ENCODE peak calls at places on chromosomes 11 and 22, in four cellular contexts. One of them, this sample, is unnamed. For H3K4me1, the result is how much of the 10 kb centered on the place peaks cover.

GRCh38 chr22:45948081-45948648 is 28.8 kb downstream of the WNT7B start:
- DNase-seq in K562: no peak
- DNase-seq in HepG2: no peak
- DNase-seq in GM12878: no peak
- DNase-seq in this sample: no peak

GRCh38 chr22:43270314-43270908 is 72.8 kb downstream of the SCUBE1 start:
- DNase-seq in GM12878: no peak
- DNase-seq in HepG2: peak
- DNase-seq in K562: peak
- DNase-seq in this sample: peak

GRCh38 chr11:111305403-111305802 is 7.1 kb downstream of the POU2AF3 start:
- DNase-seq in HepG2: no peak
- DNase-seq in K562: no peak
- DNase-seq in GM12878: no peak
- DNase-seq in this sample: no peak

GRCh38 chr11:126007263-126007662 is 55.4 kb downstream of the CDON start:
- DNase-seq in HepG2: peak
- DNase-seq in GM12878: no peak
- DNase-seq in K562: no peak
- DNase-seq in this sample: no peak

GRCh38 chr22:26848244-26848920 is 191.0 kb downstream of the MIAT start:
- DNase-seq in GM12878: no peak
- DNase-seq in K562: no peak
- DNase-seq in HepG2: no peak
- DNase-seq in this sample: peak

GRCh38 chr11:72950685-72951084 is 136.5 kb downstream of the ATG16L2 start:
- DNase-seq in GM12878: no peak
- DNase-seq in K562: no peak
- DNase-seq in HepG2: no peak
- DNase-seq in this sample: no peak

GRCh38 chr22:42688241-42688913 is 32.3 kb downstream of the A4GALT start:
- DNase-seq in K562: peak
- DNase-seq in HepG2: peak
- DNase-seq in GM12878: no peak
- DNase-seq in this sample: no peak

GRCh38 chr22:33747576-33748180 is 172.6 kb downstream of the LARGE1 start:
- DNase-seq in K562: no peak
- DNase-seq in HepG2: no peak
- DNase-seq in GM12878: no peak
- DNase-seq in this sample: no peak

GRCh38 chr11:117950320-117950719 is 21.1 kb upstream of the TMPRSS13 start:
- DNase-seq in HepG2: no peak
- DNase-seq in K562: no peak
- DNase-seq in GM12878: no peak
- DNase-seq in this sample: no peak

GRCh38 chr11:117464778-117465177 is 137.1 kb downstream of the CEP164 start:
- DNase-seq in GM12878: no peak
- DNase-seq in K562: no peak
- DNase-seq in HepG2: no peak
- DNase-seq in this sample: no peak

GRCh38 chr22:46815132-46815531 is 52.7 kb downstream of the TBC1D22A start:
- DNase-seq in K562: no peak
- DNase-seq in HepG2: peak
- DNase-seq in GM12878: no peak
- DNase-seq in this sample: peak

GRCh38 chr22:42803454-42803853 is 53.6 kb downstream of the ARFGAP3 start:
- DNase-seq in GM12878: no peak
- DNase-seq in HepG2: no peak
- DNase-seq in K562: no peak
- DNase-seq in this sample: no peak

GRCh38 chr11:119624102-119624615 is 104.8 kb downstream of the NECTIN1 start:
- DNase-seq in K562: peak
- DNase-seq in GM12878: no peak
- DNase-seq in HepG2: no peak
- DNase-seq in this sample: no peak

GRCh38 chr11:95571861-95572260 is 217.7 kb downstream of the FAM76B start:
- DNase-seq in GM12878: no peak
- DNase-seq in K562: no peak
- DNase-seq in HepG2: no peak
- DNase-seq in this sample: no peak

GRCh38 chr11:72230764-72231365 is 6.3 kb downstream of the INPPL1 start:
- DNase-seq in GM12878: no peak
- DNase-seq in HepG2: no peak
- DNase-seq in K562: no peak
- DNase-seq in this sample: no peak

GRCh38 chr11:3808846-3809623 is 675 bp downstream of the PGAP2 start:
- DNase-seq in GM12878: peak
- DNase-seq in HepG2: peak
- DNase-seq in K562: peak
- DNase-seq in this sample: no peak

GRCh38 chr11:86314636-86315035 is 12.6 kb downstream of the HIKESHI start:
- DNase-seq in K562: no peak
- DNase-seq in GM12878: no peak
- DNase-seq in HepG2: no peak
- DNase-seq in this sample: no peak

GRCh38 chr11:32090774-32091370 is at the start of gene RCN1:
- DNase-seq in GM12878: no peak
- DNase-seq in HepG2: peak
- DNase-seq in K562: peak
- DNase-seq in this sample: peak

GRCh38 chr11:32088117-32088941 is 2.5 kb upstream of the RCN1 start:
- DNase-seq in K562: no peak
- DNase-seq in HepG2: no peak
- DNase-seq in GM12878: peak
- DNase-seq in this sample: no peak

GRCh38 chr11:32087602-32088001 is 3.3 kb upstream of the RCN1 start:
- DNase-seq in HepG2: no peak
- DNase-seq in K562: peak
- DNase-seq in GM12878: no peak
- DNase-seq in this sample: no peak

GRCh38 chr11:32094931-32095330 is 4.1 kb downstream of the RCN1 start:
- DNase-seq in K562: no peak
- DNase-seq in GM12878: no peak
- DNase-seq in HepG2: no peak
- DNase-seq in this sample: no peak

GRCh38 chr11:32092581-32093170 is 1.8 kb downstream of the RCN1 start:
- DNase-seq in GM12878: no peak
- DNase-seq in K562: no peak
- DNase-seq in HepG2: peak
- DNase-seq in this sample: no peak
- H3K4me1 ChIP-seq in GM12878: under half
- H3K4me1 ChIP-seq in K562: under half
- H3K4me1 ChIP-seq in HepG2: under half
- H3K4me1 ChIP-seq in this sample: under half

DNA sequence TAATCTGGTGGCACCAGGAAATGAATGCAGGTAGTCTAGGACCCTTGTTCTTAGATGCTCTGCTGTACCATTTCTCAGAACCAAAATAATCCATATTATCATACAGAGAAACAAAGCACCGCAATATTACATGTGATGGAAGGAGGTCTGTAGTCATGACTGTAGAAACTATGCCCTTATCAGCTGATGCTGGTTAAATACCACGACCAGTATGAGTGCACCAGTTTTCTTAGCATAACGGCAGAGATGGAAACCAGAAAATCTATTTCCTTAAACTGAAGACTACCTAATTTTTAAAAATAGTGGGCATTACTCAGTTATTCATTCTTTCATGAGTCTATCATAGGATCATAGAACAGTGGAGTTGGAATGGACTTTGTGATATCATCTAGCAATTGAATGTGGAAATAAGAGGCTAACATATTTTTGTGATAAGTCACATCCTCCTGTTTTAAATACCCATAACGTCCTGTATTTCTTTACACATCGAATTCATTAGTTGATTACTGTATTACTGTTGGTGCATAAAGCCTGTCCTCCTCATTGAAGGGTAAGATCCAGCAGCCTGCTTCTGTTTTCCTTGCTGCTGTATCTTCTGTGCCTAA is 15.1 kb downstream of the JHY start:
- DNase-seq in HepG2: no peak
- DNase-seq in K562: no peak
- DNase-seq in GM12878: no peak
- DNase-seq in this sample: no peak
- TF ChIP-seq CREB1 in HepG2: no peak
- TF ChIP-seq CREB1 in K562: no peak
- TF ChIP-seq CREB1 in GM12878: no peak
- TF ChIP-seq CREB1 in this sample: no peak

GRCh38 chr11:1862588-1863351 is 9.9 kb downstream of the LSP1 start:
- DNase-seq in GM12878: no peak
- DNase-seq in HepG2: no peak
- DNase-seq in K562: no peak
- DNase-seq in this sample: no peak
- TF ChIP-seq MAX in GM12878: no peak
- TF ChIP-seq MAX in HepG2: no peak
- TF ChIP-seq MAX in K562: no peak
- TF ChIP-seq MAX in this sample: no peak

GRCh38 chr11:62558669-62559068 is 12.1 kb upstream of the AHNAK start:
- DNase-seq in HepG2: no peak
- DNase-seq in GM12878: no peak
- DNase-seq in K562: no peak
- DNase-seq in this sample: no peak
- H3K4me1 ChIP-seq in HepG2: half or more
- H3K4me1 ChIP-seq in GM12878: half or more
- H3K4me1 ChIP-seq in K562: half or more
- H3K4me1 ChIP-seq in this sample: under half

GRCh38 chr11:60931897-60932296 is 7.6 kb downstream of the TMEM132A start:
- DNase-seq in GM12878: no peak
- DNase-seq in HepG2: no peak
- DNase-seq in K562: no peak
- DNase-seq in this sample: no peak
- TF ChIP-seq CREB1 in GM12878: no peak
- TF ChIP-seq CREB1 in HepG2: no peak
- TF ChIP-seq CREB1 in K562: no peak
- TF ChIP-seq CREB1 in this sample: no peak

GRCh38 chr11:70747285-70747684 is 349.0 kb downstream of the CTTN start:
- DNase-seq in GM12878: no peak
- DNase-seq in HepG2: no peak
- DNase-seq in K562: no peak
- DNase-seq in this sample: no peak

GRCh38 chr11:70746351-70746750 is 348.0 kb downstream of the CTTN start:
- DNase-seq in HepG2: no peak
- DNase-seq in GM12878: no peak
- DNase-seq in K562: no peak
- DNase-seq in this sample: no peak

GRCh38 chr11:70745936-70746335 is 347.6 kb downstream of the CTTN start:
- DNase-seq in HepG2: no peak
- DNase-seq in GM12878: no peak
- DNase-seq in K562: no peak
- DNase-seq in this sample: no peak

GRCh38 chr11:70745451-70745850 is 347.1 kb downstream of the CTTN start:
- DNase-seq in K562: no peak
- DNase-seq in HepG2: no peak
- DNase-seq in GM12878: no peak
- DNase-seq in this sample: no peak

DNA sequence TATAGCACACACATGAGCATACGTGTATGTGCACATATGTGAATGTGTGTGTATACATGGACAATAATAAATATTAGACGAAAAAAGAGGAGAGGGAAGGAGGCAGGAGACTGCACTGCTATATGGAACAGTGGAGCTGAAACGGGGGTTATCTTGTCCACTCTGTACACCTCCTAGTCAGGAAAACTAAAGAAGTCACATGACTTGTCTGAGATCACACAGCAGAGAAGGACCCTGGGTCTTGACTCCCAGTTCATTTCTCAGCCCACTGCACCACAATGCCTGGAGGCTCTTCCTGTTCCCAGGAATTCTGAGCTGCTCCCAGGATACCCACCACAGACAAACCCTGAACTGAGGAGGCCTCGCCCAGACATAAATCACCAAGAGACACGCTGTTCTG is 349.6 kb downstream of the CTTN start:
- DNase-seq in HepG2: no peak
- DNase-seq in K562: no peak
- DNase-seq in GM12878: no peak
- DNase-seq in this sample: no peak
- TF ChIP-seq MAX in HepG2: no peak
- TF ChIP-seq MAX in K562: no peak
- TF ChIP-seq MAX in GM12878: no peak
- TF ChIP-seq MAX in this sample: no peak

GRCh38 chr11:134226806-134227325 is 2.4 kb downstream of the VPS26B start:
- DNase-seq in GM12878: no peak
- DNase-seq in K562: no peak
- DNase-seq in HepG2: no peak
- DNase-seq in this sample: no peak

GRCh38 chr11:134223066-134223465 is 701 bp downstream of the NCAPD3 start:
- DNase-seq in HepG2: no peak
- DNase-seq in GM12878: no peak
- DNase-seq in K562: no peak
- DNase-seq in this sample: no peak

GRCh38 chr11:134228625-134229024 is 4.2 kb downstream of the VPS26B start:
- DNase-seq in GM12878: peak
- DNase-seq in K562: no peak
- DNase-seq in HepG2: no peak
- DNase-seq in this sample: no peak

GRCh38 chr11:134223836-134224709 is at the start of the genes NCAPD3 and VPS26B:
- DNase-seq in GM12878: peak
- DNase-seq in HepG2: peak
- DNase-seq in K562: peak
- DNase-seq in this sample: peak

GRCh38 chr11:134224710-134225662 is 515 bp downstream of the VPS26B start:
- DNase-seq in HepG2: peak
- DNase-seq in GM12878: no peak
- DNase-seq in K562: peak
- DNase-seq in this sample: no peak
- H3K4me1 ChIP-seq in HepG2: under half
- H3K4me1 ChIP-seq in GM12878: under half
- H3K4me1 ChIP-seq in K562: under half
- H3K4me1 ChIP-seq in this sample: under half